ENCODE peak calls at places on chromosome 21, in seven cellular contexts. F is skeletal muscle cell, Y is sigmoid colon, D is Caki2, J is Right ventricle myocardium superior, G is iPS DF 19.7, M is ELR. L is an unnamed sample.
A peak's percentile ranks its signal among the peaks of the same experiment; 100 is the strongest.

GRCh38 chr21:40507978-40508377 is 339.0 kb downstream of the DSCAM start:
- DNase-seq in Y (no peak), G (no peak), J (no peak), D (peak; percentile 27), F (no peak), M (peak; percentile 20), L (no peak)

GRCh38 chr21:29465528-29465927 is 166.8 kb downstream of the BACH1 start:
- DNase-seq in Y (no peak), G (no peak), J (no peak), M (no peak), D (no peak), F (no peak), L (no peak)

GRCh38 chr21:41879190-41879998 is at the start of gene PRDM15:
- DNase-seq in D (peak; percentile 67), F (peak; percentile 68), J (peak; percentile 89), G (no peak), Y (peak; percentile 91), M (peak; percentile 85), L (peak; percentile 87)

GRCh38 chr21:28932717-28933116 is 60.0 kb downstream of the LTN1 start:
- DNase-seq in Y (no peak), J (no peak), F (no peak), G (no peak), M (no peak), D (no peak), L (no peak)

GRCh38 chr21:15441060-15441493 is 288.7 kb upstream of the USP25 start:
- DNase-seq in G (peak; percentile 48), Y (no peak), F (no peak), D (peak; percentile 17), J (no peak), M (no peak), L (peak; percentile 3)

GRCh38 chr21:29656504-29657227 is 283.1 kb downstream of the GRIK1 start:
- DNase-seq in J (no peak), G (no peak), D (peak; percentile 93), Y (no peak), F (peak; percentile 66), M (peak; percentile 81), L (peak; percentile 84)

GRCh38 chr21:42061866-42062542 is 9.1 kb upstream of the UMODL1 start:
- DNase-seq in M (no peak), Y (no peak), F (no peak), J (no peak), G (no peak), D (no peak), L (no peak)

GRCh38 chr21:16305686-16306085 is 575.9 kb downstream of the USP25 start:
- DNase-seq in D (no peak), J (no peak), G (no peak), M (no peak), F (no peak), Y (no peak), L (peak; percentile 63)

GRCh38 chr21:39088831-39089380 is 94.3 kb downstream of the PSMG1 start:
- DNase-seq in J (no peak), F (peak; percentile 81), D (peak; percentile 29), Y (no peak), M (peak; percentile 83), G (no peak), L (no peak)

GRCh38 chr21:31005019-31005418 is 33.3 kb downstream of the KRTAP19-8 start:
- DNase-seq in Y (no peak), D (no peak), M (no peak), F (no peak), J (no peak), G (no peak), L (no peak)

GRCh38 chr21:44758141-44758561 is 43.5 kb downstream of the UBE2G2 start:
- DNase-seq in M (no peak), Y (no peak), D (no peak), F (no peak), J (no peak), G (no peak), L (no peak)

GRCh38 chr21:44730951-44731579 is 19.7 kb upstream of the TSPEAR start:
- DNase-seq in J (no peak), M (no peak), D (no peak), F (no peak), G (no peak), Y (no peak), L (peak; percentile 27)

GRCh38 chr21:27033467-27033866 is 66.6 kb upstream of the ADAMTS5 start:
- DNase-seq in F (no peak), J (no peak), G (no peak), M (no peak), Y (no peak), D (no peak), L (no peak)

GRCh38 chr21:43269981-43270670 is 101.3 kb downstream of the CRYAA start:
- DNase-seq in G (no peak), M (no peak), J (peak; percentile 34), D (no peak), F (no peak), Y (no peak), L (no peak)

GRCh38 chr21:46150491-46151121 is 4.8 kb downstream of the FTCD start:
- DNase-seq in J (peak; percentile 39), F (no peak), D (no peak), Y (peak; percentile 59), G (no peak), M (no peak), L (no peak)

GRCh38 chr21:26865857-26866256 is 20.6 kb upstream of the ADAMTS1 start:
- DNase-seq in M (no peak), D (no peak), J (no peak), G (no peak), Y (no peak), F (no peak), L (no peak)

GRCh38 chr21:21963911-21964310 is 965.7 kb downstream of the NCAM2 start:
- DNase-seq in Y (no peak), J (no peak), G (no peak), M (peak; percentile 53), D (no peak), F (no peak), L (no peak)

GRCh38 chr21:16194851-16195251 is 465.1 kb downstream of the USP25 start:
- DNase-seq in F (no peak), Y (no peak), J (no peak), D (no peak), G (no peak), M (peak; percentile 58), L (peak; percentile 60)

GRCh38 chr21:28538987-28539622 is 453.6 kb downstream of the LTN1 start:
- DNase-seq in Y (no peak), D (no peak), G (no peak), J (no peak), F (peak; percentile 86), M (peak; percentile 91), L (peak; percentile 62)

GRCh38 chr21:14259669-14260458 is 43.9 kb downstream of the RBM11 start:
- DNase-seq in D (peak; percentile 33), G (no peak), J (no peak), M (peak; percentile 48), F (peak; percentile 5), Y (no peak), L (peak; percentile 79)

GRCh38 chr21:25635310-25635709 is 3.7 kb upstream of the JAM2 start:
- DNase-seq in G (no peak), F (no peak), D (no peak), J (no peak), Y (no peak), M (peak; percentile 22), L (no peak)

GRCh38 chr21:42526379-42526727 is 12.7 kb downstream of the SLC37A1 start:
- DNase-seq in J (peak; percentile 60), Y (peak; percentile 66), M (no peak), F (no peak), D (no peak), G (no peak), L (peak; percentile 31)

GRCh38 chr21:34935452-34935851 is 113.7 kb downstream of the RUNX1 start:
- DNase-seq in G (no peak), M (no peak), Y (no peak), F (no peak), J (no peak), D (no peak), L (no peak)

L was measured in dermis blood vessel endothelial cell.